ENCODE peak calls at places on chromosome 5, in seven cellular contexts. Q is fibroblast of lung; F is epithelial cell of esophagus; V is stimulated activated naive CD8-positive, alpha-beta T cell treated with anti-CD3 and anti-CD28 coated beads, Interleukin-15, Interleukin-2, amounts not matched to agents 100 U/mL and 50 U/mL, for 24 hours; R is EL; D is Jurkat, Clone E6-1; K is GM04504. J is an unnamed sample.

GRCh38 chr5:80318212-80318611 is 1.6 kb upstream of the SPZ1 start:
- DNase-seq in Q (peak), F (no peak), V (no peak), R (no peak), D (no peak), K (peak), J (peak)

GRCh38 chr5:11459716-11460115 is 444.5 kb downstream of the CTNND2 start:
- DNase-seq in Q (no peak), F (no peak), V (no peak), R (no peak), D (no peak), K (no peak), J (no peak)

GRCh38 chr5:144028644-144029043 is 141.8 kb downstream of the YIPF5 start:
- DNase-seq in Q (peak), F (no peak), V (no peak), R (peak), D (no peak), K (peak), J (peak)

GRCh38 chr5:141849371-141850182 is 28.6 kb downstream of the PCDH1 start:
- DNase-seq in Q (peak), F (peak), V (peak), R (peak), D (peak), K (peak), J (peak)

GRCh38 chr5:40236001-40236400 is 443.7 kb upstream of the PTGER4 start:
- DNase-seq in Q (peak), F (no peak), V (no peak), R (no peak), D (no peak), K (no peak), J (no peak)

GRCh38 chr5:174424219-174425053 is 299.9 kb upstream of the MSX2 start:
- DNase-seq in Q (peak), F (no peak), V (no peak), R (no peak), D (no peak), K (no peak), J (no peak)

GRCh38 chr5:104987074-104987473 is 1424.5 kb upstream of the NUDT12 start:
- DNase-seq in Q (no peak), F (no peak), V (no peak), R (no peak), D (no peak), K (no peak), J (no peak)

GRCh38 chr5:67215592-67216471 is 19.2 kb upstream of the CD180 start:
- DNase-seq in Q (peak), F (no peak), V (peak), R (peak), D (peak), K (no peak), J (no peak)

GRCh38 chr5:135741040-135741439 is 93.4 kb upstream of the SLC25A48 start:
- DNase-seq in Q (no peak), F (no peak), V (no peak), R (no peak), D (no peak), K (no peak), J (no peak)

GRCh38 chr5:55304584-55304983 is 2.9 kb downstream of the DHX29 start:
- DNase-seq in Q (no peak), F (no peak), V (no peak), R (no peak), D (no peak), K (no peak), J (no peak)

GRCh38 chr5:61637566-61637965 is 305.5 kb downstream of the ZSWIM6 start:
- DNase-seq in Q (no peak), F (peak), V (no peak), R (peak), D (no peak), K (no peak), J (no peak)

GRCh38 chr5:10581867-10582511 is 18.1 kb downstream of the ANKRD33B start:
- DNase-seq in Q (peak), F (no peak), V (no peak), R (no peak), D (no peak), K (no peak), J (no peak)

GRCh38 chr5:56545016-56545415 is 270.3 kb upstream of the MAP3K1 start:
- DNase-seq in Q (peak), F (no peak), V (no peak), R (no peak), D (no peak), K (no peak), J (no peak)

GRCh38 chr5:120803282-120803681 is 339.2 kb downstream of the PRR16 start:
- DNase-seq in Q (peak), F (peak), V (no peak), R (peak), D (no peak), K (no peak), J (no peak)

J was measured in stromal cell of bone marrow.